ENCODE peak calls at places on chromosomes 2 and 18, in six cellular contexts. One of them, this sample, is unnamed.

GRCh38 chr2:171406044-171406443 is 27.7 kb downstream of the METTL8 start:
- DNase-seq in hepatocyte: no peak
- DNase-seq in Panc1: no peak
- DNase-seq in tibial artery: no peak
- DNase-seq in H1: no peak
- DNase-seq in lower lobe of right lung: no peak
- DNase-seq in this sample: no peak

GRCh38 chr18:63975632-63976031 is 5.8 kb downstream of the SERPINB8 start:
- DNase-seq in Panc1: no peak
- DNase-seq in H1: no peak
- DNase-seq in hepatocyte: no peak
- DNase-seq in lower lobe of right lung: no peak
- DNase-seq in tibial artery: no peak
- DNase-seq in this sample: no peak

GRCh38 chr2:45706028-45706427 is 54.6 kb downstream of the PRKCE start:
- DNase-seq in Panc1: no peak
- DNase-seq in hepatocyte: no peak
- DNase-seq in H1: no peak
- DNase-seq in tibial artery: no peak
- DNase-seq in lower lobe of right lung: no peak
- DNase-seq in this sample: no peak

GRCh38 chr2:31137211-31138036 is 816 bp downstream of the GALNT14 start:
- DNase-seq in tibial artery: no peak
- DNase-seq in hepatocyte: peak
- DNase-seq in lower lobe of right lung: no peak
- DNase-seq in H1: no peak
- DNase-seq in Panc1: no peak
- DNase-seq in this sample: peak

GRCh38 chr2:53907582-53907981 is 47.8 kb upstream of the GPR75 start:
- DNase-seq in hepatocyte: no peak
- DNase-seq in H1: no peak
- DNase-seq in lower lobe of right lung: no peak
- DNase-seq in Panc1: no peak
- DNase-seq in tibial artery: no peak
- DNase-seq in this sample: no peak

GRCh38 chr2:85539361-85540130 is 578 bp downstream of the MAT2A start:
- DNase-seq in hepatocyte: peak
- DNase-seq in tibial artery: peak
- DNase-seq in H1: no peak
- DNase-seq in Panc1: no peak
- DNase-seq in lower lobe of right lung: peak
- DNase-seq in this sample: peak

GRCh38 chr2:172442072-172442895 is 14.9 kb downstream of the ITGA6 start:
- DNase-seq in hepatocyte: peak
- DNase-seq in Panc1: peak
- DNase-seq in tibial artery: no peak
- DNase-seq in lower lobe of right lung: no peak
- DNase-seq in H1: no peak
- DNase-seq in this sample: peak

GRCh38 chr2:27798948-27799645 is 27.6 kb downstream of the MRPL33 start:
- DNase-seq in tibial artery: peak
- DNase-seq in hepatocyte: peak
- DNase-seq in H1: peak
- DNase-seq in Panc1: peak
- DNase-seq in lower lobe of right lung: peak
- DNase-seq in this sample: peak

GRCh38 chr2:205585451-205586045 is 96.8 kb upstream of the NRP2 start:
- DNase-seq in lower lobe of right lung: no peak
- DNase-seq in hepatocyte: no peak
- DNase-seq in H1: no peak
- DNase-seq in Panc1: no peak
- DNase-seq in tibial artery: no peak
- DNase-seq in this sample: no peak

GRCh38 chr18:73777356-73778051 is 370.1 kb downstream of the FBXO15 start:
- DNase-seq in tibial artery: no peak
- DNase-seq in hepatocyte: no peak
- DNase-seq in lower lobe of right lung: no peak
- DNase-seq in Panc1: no peak
- DNase-seq in H1: no peak
- DNase-seq in this sample: no peak

GRCh38 chr2:105771841-105772240 is 27.1 kb downstream of the NCK2 start:
- DNase-seq in hepatocyte: peak
- DNase-seq in Panc1: no peak
- DNase-seq in lower lobe of right lung: no peak
- DNase-seq in tibial artery: no peak
- DNase-seq in H1: no peak
- DNase-seq in this sample: no peak

GRCh38 chr2:105772362-105772761 is 27.6 kb downstream of the NCK2 start:
- DNase-seq in hepatocyte: no peak
- DNase-seq in H1: no peak
- DNase-seq in Panc1: no peak
- DNase-seq in tibial artery: no peak
- DNase-seq in lower lobe of right lung: no peak
- DNase-seq in this sample: no peak

GRCh38 chr2:105774781-105775337 is 30.1 kb downstream of the NCK2 start:
- DNase-seq in tibial artery: no peak
- DNase-seq in lower lobe of right lung: no peak
- DNase-seq in H1: no peak
- DNase-seq in hepatocyte: no peak
- DNase-seq in Panc1: no peak
- DNase-seq in this sample: no peak

GRCh38 chr2:105775809-105776559 is 31.3 kb downstream of the NCK2 start:
- DNase-seq in H1: no peak
- DNase-seq in Panc1: no peak
- DNase-seq in tibial artery: no peak
- DNase-seq in lower lobe of right lung: no peak
- DNase-seq in hepatocyte: no peak
- DNase-seq in this sample: no peak

GRCh38 chr2:105773568-105773967 is 28.9 kb downstream of the NCK2 start:
- DNase-seq in Panc1: no peak
- DNase-seq in hepatocyte: no peak
- DNase-seq in H1: no peak
- DNase-seq in lower lobe of right lung: no peak
- DNase-seq in tibial artery: no peak
- DNase-seq in this sample: no peak
- TF ChIP-seq CTCF in Panc1: no peak
- TF ChIP-seq CTCF in hepatocyte: no peak
- TF ChIP-seq CTCF in H1: no peak
- TF ChIP-seq CTCF in lower lobe of right lung: no peak
- TF ChIP-seq CTCF in tibial artery: no peak
- TF ChIP-seq CTCF in this sample: no peak

DNA sequence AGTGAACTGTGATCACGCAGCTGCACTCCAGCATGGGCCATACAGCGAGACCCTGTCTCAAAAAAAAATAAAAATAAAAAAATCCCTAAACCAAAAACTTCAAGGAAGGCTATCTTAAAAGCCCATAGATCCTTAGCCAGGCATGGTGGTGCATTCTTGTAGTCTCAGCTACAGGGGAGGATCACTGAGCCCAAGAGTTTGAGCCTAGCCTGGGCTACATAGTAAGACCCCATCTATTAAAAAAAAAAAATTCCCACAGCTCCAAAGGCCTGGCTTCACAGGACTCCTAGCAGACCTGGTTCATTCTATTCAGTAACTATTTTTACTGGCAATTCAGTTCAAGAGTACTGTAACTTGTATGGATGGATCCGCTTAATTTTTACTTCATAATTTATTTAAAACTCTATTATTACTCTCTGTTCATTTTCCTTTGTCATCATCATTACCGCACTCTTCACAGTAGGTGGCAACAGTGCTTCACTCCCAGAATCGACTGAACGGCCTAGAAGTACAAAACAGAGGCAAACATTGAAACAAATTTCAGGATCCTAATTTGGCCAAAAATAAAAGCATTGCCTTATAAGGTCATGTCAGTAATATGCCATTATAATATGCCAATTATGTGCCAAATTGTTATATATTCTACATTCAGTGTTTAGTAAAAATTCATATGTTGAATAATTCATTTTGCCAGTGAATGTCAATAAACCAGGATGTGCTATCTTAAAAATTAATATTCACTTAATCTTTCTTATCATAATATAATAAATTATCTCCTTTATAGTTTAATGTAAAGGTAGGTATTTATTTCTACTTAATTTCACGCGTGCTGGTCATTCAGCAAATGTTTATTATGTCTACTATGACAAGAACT is 14.3 kb upstream of the STAM2 start:
- DNase-seq in hepatocyte: peak
- DNase-seq in lower lobe of right lung: no peak
- DNase-seq in Panc1: no peak
- DNase-seq in tibial artery: no peak
- DNase-seq in H1: no peak
- DNase-seq in this sample: peak
- TF ChIP-seq CTCF in hepatocyte: peak
- TF ChIP-seq CTCF in lower lobe of right lung: peak
- TF ChIP-seq CTCF in Panc1: peak
- TF ChIP-seq CTCF in tibial artery: peak
- TF ChIP-seq CTCF in H1: peak
- TF ChIP-seq CTCF in this sample: peak

GRCh38 chr18:66497351-66497750 is 106.5 kb downstream of the CDH19 start:
- DNase-seq in tibial artery: no peak
- DNase-seq in H1: no peak
- DNase-seq in hepatocyte: no peak
- DNase-seq in lower lobe of right lung: no peak
- DNase-seq in Panc1: no peak
- DNase-seq in this sample: no peak

GRCh38 chr18:66495844-66496243 is 108.0 kb downstream of the CDH19 start:
- DNase-seq in H1: peak
- DNase-seq in hepatocyte: peak
- DNase-seq in tibial artery: no peak
- DNase-seq in Panc1: no peak
- DNase-seq in lower lobe of right lung: peak
- DNase-seq in this sample: peak
- TF ChIP-seq CTCF in H1: peak
- TF ChIP-seq CTCF in hepatocyte: peak
- TF ChIP-seq CTCF in tibial artery: no peak
- TF ChIP-seq CTCF in Panc1: peak
- TF ChIP-seq CTCF in lower lobe of right lung: peak
- TF ChIP-seq CTCF in this sample: peak

GRCh38 chr2:220051716-220052115 is 424.3 kb downstream of the SLC4A3 start:
- DNase-seq in H1: no peak
- DNase-seq in hepatocyte: no peak
- DNase-seq in Panc1: no peak
- DNase-seq in lower lobe of right lung: no peak
- DNase-seq in tibial artery: no peak
- DNase-seq in this sample: no peak

GRCh38 chr2:220057922-220058321 is 430.5 kb downstream of the SLC4A3 start:
- DNase-seq in lower lobe of right lung: no peak
- DNase-seq in Panc1: no peak
- DNase-seq in H1: no peak
- DNase-seq in hepatocyte: no peak
- DNase-seq in tibial artery: no peak
- DNase-seq in this sample: no peak

DNA sequence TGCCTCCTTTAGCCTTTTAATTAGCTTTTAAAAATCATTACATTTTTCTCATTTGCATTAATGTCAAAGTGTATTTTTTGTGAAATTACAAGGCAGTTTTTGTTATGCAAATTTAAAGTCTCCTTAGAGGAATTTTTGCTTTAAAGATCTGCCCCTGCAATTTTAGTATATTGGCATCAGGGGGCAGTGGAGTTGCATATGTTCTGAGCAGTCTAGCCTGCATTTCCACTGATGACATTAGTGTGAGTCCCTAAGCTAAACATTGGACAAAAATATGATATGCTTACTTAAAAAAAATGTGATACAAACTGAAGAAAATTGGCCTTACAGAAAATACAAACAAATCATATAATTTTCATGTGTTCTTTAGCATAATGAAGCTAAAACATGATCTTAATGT is 426.5 kb downstream of the SLC4A3 start:
- DNase-seq in Panc1: no peak
- DNase-seq in lower lobe of right lung: no peak
- DNase-seq in tibial artery: no peak
- DNase-seq in hepatocyte: no peak
- DNase-seq in H1: no peak
- DNase-seq in this sample: peak
- TF ChIP-seq CTCF in Panc1: peak
- TF ChIP-seq CTCF in lower lobe of right lung: no peak
- TF ChIP-seq CTCF in tibial artery: no peak
- TF ChIP-seq CTCF in hepatocyte: no peak
- TF ChIP-seq CTCF in H1: peak
- TF ChIP-seq CTCF in this sample: peak

GRCh38 chr2:76251342-76251741 is 540.6 kb upstream of the GCFC2 start:
- DNase-seq in Panc1: no peak
- DNase-seq in H1: no peak
- DNase-seq in hepatocyte: no peak
- DNase-seq in lower lobe of right lung: no peak
- DNase-seq in tibial artery: no peak
- DNase-seq in this sample: no peak
- TF ChIP-seq CTCF in Panc1: no peak
- TF ChIP-seq CTCF in H1: no peak
- TF ChIP-seq CTCF in hepatocyte: no peak
- TF ChIP-seq CTCF in lower lobe of right lung: no peak
- TF ChIP-seq CTCF in tibial artery: no peak
- TF ChIP-seq CTCF in this sample: no peak

GRCh38 chr18:22987547-22988182 is 54.5 kb downstream of the RBBP8 start:
- DNase-seq in Panc1: no peak
- DNase-seq in H1: no peak
- DNase-seq in tibial artery: no peak
- DNase-seq in hepatocyte: peak
- DNase-seq in lower lobe of right lung: no peak
- DNase-seq in this sample: no peak
- TF ChIP-seq CTCF in Panc1: no peak
- TF ChIP-seq CTCF in H1: no peak
- TF ChIP-seq CTCF in tibial artery: no peak
- TF ChIP-seq CTCF in hepatocyte: no peak
- TF ChIP-seq CTCF in lower lobe of right lung: no peak
- TF ChIP-seq CTCF in this sample: no peak

DNA sequence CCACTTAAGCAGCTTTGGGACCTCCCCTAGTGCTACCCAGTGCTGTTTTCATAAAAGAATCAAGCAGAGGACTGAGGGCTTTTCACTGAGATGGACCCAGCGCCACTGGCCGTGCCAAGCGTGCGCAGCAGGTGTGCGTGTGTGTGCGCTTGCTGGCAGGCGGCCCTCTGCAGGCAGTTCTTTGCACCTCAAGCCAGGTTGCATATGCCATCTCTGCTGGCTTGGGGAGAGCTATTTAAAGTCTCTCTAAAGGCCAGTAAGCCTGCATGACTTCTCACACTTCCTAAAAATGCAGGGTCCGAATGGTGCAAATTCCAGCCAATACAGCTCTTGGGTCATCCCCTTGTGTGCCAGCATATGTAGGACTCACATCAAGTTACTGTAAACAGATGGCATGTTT is 255.5 kb downstream of the RNF152 start:
- DNase-seq in lower lobe of right lung: no peak
- DNase-seq in Panc1: no peak
- DNase-seq in H1: no peak
- DNase-seq in hepatocyte: no peak
- DNase-seq in tibial artery: no peak
- DNase-seq in this sample: no peak
- TF ChIP-seq CTCF in lower lobe of right lung: no peak
- TF ChIP-seq CTCF in Panc1: no peak
- TF ChIP-seq CTCF in H1: peak
- TF ChIP-seq CTCF in hepatocyte: no peak
- TF ChIP-seq CTCF in tibial artery: no peak
- TF ChIP-seq CTCF in this sample: no peak

This sample was measured in MCF 10A.